ENCODE peak calls at places on chromosomes 6 and 20, in ten cellular contexts. H is heart left ventricle; V is upper lobe of left lung; C is psoas muscle; P is CD8-positive, alpha-beta T cell; F is CD4-positive, alpha-beta memory T cell; K is PC-3; I is heart right ventricle; G is thyroid gland; E is uterus. Y is an unnamed sample. For H3K9me3, the result is how much of the 10 kb centered on the place peaks cover.

GRCh38 chr6:125922322-125922860 is 34.2 kb upstream of the HINT3 start:
- DNase-seq in C (no peak), G (no peak), P (no peak), V (no peak), E (no peak), F (no peak), I (no peak), H (no peak), K (peak), Y (no peak)

GRCh38 chr20:37243076-37243936 is 18.3 kb downstream of the GHRH start:
- DNase-seq in H (no peak), K (no peak), E (no peak), G (no peak), C (no peak), F (no peak), V (no peak), P (no peak), I (no peak), Y (no peak)

GRCh38 chr6:83097204-83097603 is 29.7 kb downstream of the DOP1A start:
- DNase-seq in I (no peak), P (no peak), K (no peak), V (no peak), H (no peak), G (no peak), F (no peak), C (no peak), E (no peak), Y (no peak)

GRCh38 chr6:157317129-157317814 is 6.0 kb downstream of the TMEM242 start:
- DNase-seq in G (peak), H (peak), K (peak), F (no peak), V (peak), C (peak), E (peak), I (peak), P (no peak), Y (no peak)

GRCh38 chr20:57390604-57391438 is at the start of gene RBM38:
- DNase-seq in H (peak), C (peak), F (peak), V (peak), E (peak), G (peak), I (peak), P (peak), K (peak), Y (peak)

GRCh38 chr6:157343732-157344131 is 20.4 kb upstream of the TMEM242 start:
- DNase-seq in F (no peak), P (no peak), C (no peak), K (no peak), E (no peak), V (no peak), I (no peak), G (peak), H (no peak), Y (no peak)

GRCh38 chr20:51526105-51526470 is 16.4 kb downstream of the NFATC2 start:
- DNase-seq in H (no peak), E (no peak), I (no peak), P (no peak), F (no peak), V (no peak), K (no peak), G (no peak), C (no peak), Y (no peak)

GRCh38 chr6:51552400-51552799 is 535.0 kb downstream of the PKHD1 start:
- DNase-seq in E (no peak), P (no peak), F (no peak), G (no peak), K (no peak), C (no peak), V (no peak), H (no peak), I (no peak), Y (no peak)

GRCh38 chr6:14068133-14068532 is 49.4 kb upstream of the CD83 start:
- DNase-seq in V (no peak), H (no peak), I (no peak), F (no peak), C (no peak), E (no peak), G (no peak), P (no peak), K (peak), Y (no peak)

GRCh38 chr6:170263410-170263809 is 27.5 kb downstream of the DLL1 start:
- DNase-seq in P (no peak), I (no peak), V (no peak), H (no peak), C (no peak), K (no peak), E (no peak), G (no peak), F (no peak), Y (no peak)

DNA sequence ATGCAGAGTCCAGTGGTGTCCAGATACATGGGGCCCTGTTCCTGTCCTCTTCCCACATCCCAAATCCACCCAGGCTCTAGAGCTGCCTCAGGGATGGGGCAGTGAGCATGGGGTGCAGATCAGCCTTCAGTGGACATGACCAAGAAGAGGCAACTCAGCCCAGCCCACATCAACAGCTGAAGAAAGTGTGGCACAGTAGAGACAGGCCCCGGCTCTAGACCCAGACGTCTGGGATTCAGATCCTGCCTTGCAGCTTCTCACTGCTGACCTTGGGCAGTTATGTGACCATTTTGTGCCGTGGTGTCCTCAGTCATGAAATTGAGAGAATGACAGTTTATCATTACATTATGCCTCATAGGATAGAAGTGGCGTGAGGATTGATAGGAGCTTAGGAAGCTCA is 54.6 kb upstream of the CST7 start:
- DNase-seq in G (no peak), C (no peak), I (no peak), V (no peak), P (no peak), K (no peak), H (no peak), F (no peak), E (no peak), Y (no peak)
- H3K9me3 ChIP-seq in G (under half), C (under half), I (under half), V (under half), P (under half), K (under half), H (under half), F (under half), E (under half), Y (under half)

GRCh38 chr20:56217820-56218219 is 30.7 kb upstream of the MC3R start:
- DNase-seq in E (no peak), P (no peak), F (no peak), G (no peak), K (no peak), C (no peak), V (no peak), H (no peak), I (no peak), Y (no peak)
- H3K9me3 ChIP-seq in E (under half), P (under half), F (under half), G (under half), K (under half), C (under half), V (under half), H (under half), I (under half), Y (under half)

GRCh38 chr20:29349836-29350235 is 1907.6 kb upstream of the DEFB115 start:
- DNase-seq in G (no peak), P (no peak), K (no peak), E (no peak), V (no peak), C (no peak), I (no peak), H (no peak), F (no peak), Y (no peak)
- H3K9me3 ChIP-seq in G (under half), P (under half), K (under half), E (under half), V (under half), C (under half), I (under half), H (under half), F (under half), Y (under half)

GRCh38 chr6:167299641-167300308 is 8.7 kb downstream of the UNC93A start:
- DNase-seq in F (no peak), K (no peak), G (no peak), I (no peak), P (no peak), E (no peak), C (no peak), H (no peak), V (no peak), Y (no peak)
- H3K9me3 ChIP-seq in F (under half), K (under half), G (under half), I (under half), P (under half), E (under half), C (under half), H (under half), V (under half), Y (under half)

GRCh38 chr6:78390066-78390465 is 477.3 kb upstream of the IRAK1BP1 start:
- DNase-seq in V (no peak), E (no peak), H (no peak), P (no peak), I (no peak), K (no peak), G (no peak), C (no peak), F (no peak), Y (no peak)
- H3K9me3 ChIP-seq in V (under half), E (under half), H (under half), P (under half), I (under half), K (under half), G (under half), C (under half), F (under half), Y (under half)

Y was measured in T-helper 17 cell.